ENCODE peak calls at places on chromosomes 6 and 20, in six cellular contexts. N, G, I, V, A and O are unnamed samples. For H3K9me2, the result is how much of the 10 kb centered on the place peaks cover.

GRCh38 chr20:13770141-13770540 is 14.6 kb downstream of the ESF1 start:
- DNase-seq in V (no peak), I (no peak), N (no peak), G (no peak), A (no peak), O (no peak)

GRCh38 chr6:37600287-37600916 is 97.3 kb downstream of the MDGA1 start:
- DNase-seq in A (no peak), N (no peak), G (no peak), V (peak), I (no peak), O (no peak)

GRCh38 chr6:111834356-111834755 is 38.9 kb downstream of the FYN start:
- DNase-seq in I (no peak), N (no peak), G (no peak), V (no peak), A (no peak), O (no peak)

GRCh38 chr20:1415667-1416468 is 23.0 kb upstream of the FKBP1A start:
- DNase-seq in I (peak), A (peak), N (peak), V (no peak), G (no peak), O (no peak)

GRCh38 chr20:58981564-58982364 is 708 bp downstream of the NELFCD start:
- DNase-seq in I (peak), N (no peak), G (peak), V (peak), A (no peak), O (peak)

GRCh38 chr6:166112580-166112979 is 55.1 kb downstream of the TBXT start:
- DNase-seq in V (no peak), G (no peak), I (peak), N (no peak), A (peak), O (no peak)

GRCh38 chr20:10521068-10521834 is 86.1 kb downstream of the SLX4IP start:
- DNase-seq in A (no peak), V (no peak), N (no peak), I (peak), G (no peak), O (no peak)

GRCh38 chr6:106334646-106335448 is 9.3 kb upstream of the ATG5 start:
- DNase-seq in V (peak), G (peak), N (peak), A (peak), I (peak), O (peak)

GRCh38 chr20:10731190-10731955 is 57.6 kb upstream of the JAG1 start:
- DNase-seq in I (no peak), G (no peak), A (no peak), V (no peak), N (no peak), O (no peak)

GRCh38 chr20:15847415-15847814 is 725.8 kb downstream of the KIF16B start:
- DNase-seq in N (no peak), V (no peak), I (no peak), G (no peak), A (no peak), O (no peak)

GRCh38 chr6:43608310-43608763 is 20.7 kb downstream of the GTPBP2 start:
- DNase-seq in A (peak), V (peak), G (peak), N (peak), I (peak), O (peak)

GRCh38 chr6:163729127-163729872 is 314.8 kb downstream of the QKI start:
- DNase-seq in I (no peak), N (no peak), G (no peak), V (peak), A (no peak), O (no peak)

GRCh38 chr6:137878810-137879285 is 11.8 kb downstream of the TNFAIP3 start:
- DNase-seq in I (no peak), V (peak), N (no peak), A (no peak), G (no peak), O (no peak)

GRCh38 chr20:51424270-51425041 is 118.1 kb downstream of the NFATC2 start:
- DNase-seq in G (no peak), V (no peak), I (no peak), N (no peak), A (no peak), O (no peak)

GRCh38 chr6:30814137-30815084 is 69.9 kb upstream of the DDR1 start:
- DNase-seq in G (no peak), A (peak), I (peak), V (no peak), N (peak), O (no peak)

GRCh38 chr6:107179004-107179403 is 63.7 kb upstream of the BEND3 start:
- DNase-seq in V (peak), I (no peak), G (peak), N (peak), A (no peak), O (no peak)

GRCh38 chr20:43040427-43040826 is 149.3 kb downstream of the PTPRT start:
- DNase-seq in N (no peak), V (peak), A (no peak), I (peak), G (peak), O (peak)
- H3K9me2 ChIP-seq in N (under half), V (under half), A (under half), I (under half), G (under half), O (under half)

GRCh38 chr6:157239671-157240058 is 83.7 kb downstream of the TMEM242 start:
- DNase-seq in I (no peak), G (no peak), V (no peak), N (no peak), A (no peak), O (no peak)
- H3K9me2 ChIP-seq in I (under half), G (under half), V (under half), N (under half), A (under half), O (under half)

DNA sequence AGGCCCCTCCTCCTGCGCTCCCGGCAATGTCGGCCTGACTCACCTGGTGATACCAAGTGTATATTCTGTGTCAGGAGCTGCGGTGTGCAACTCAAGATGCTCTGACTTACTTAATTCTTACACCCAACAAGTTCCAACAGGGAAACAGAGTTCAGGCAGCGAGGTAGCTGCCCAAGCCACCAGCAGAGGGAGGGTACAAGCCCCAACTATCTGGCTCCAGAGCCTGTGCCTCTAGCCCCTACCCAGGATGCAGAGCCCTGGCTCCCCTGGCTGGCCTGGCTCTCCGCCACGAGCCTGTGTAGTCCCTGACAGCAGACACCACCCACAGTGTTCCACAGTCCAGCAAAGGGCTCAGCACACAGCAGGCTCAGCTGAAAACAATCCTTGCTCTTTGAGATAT is 34.9 kb downstream of the C20orf203 start:
- DNase-seq in N (no peak), G (no peak), A (no peak), I (no peak), V (peak), O (no peak)
- H3K9me2 ChIP-seq in N (under half), G (under half), A (under half), I (under half), V (under half), O (under half)

DNA sequence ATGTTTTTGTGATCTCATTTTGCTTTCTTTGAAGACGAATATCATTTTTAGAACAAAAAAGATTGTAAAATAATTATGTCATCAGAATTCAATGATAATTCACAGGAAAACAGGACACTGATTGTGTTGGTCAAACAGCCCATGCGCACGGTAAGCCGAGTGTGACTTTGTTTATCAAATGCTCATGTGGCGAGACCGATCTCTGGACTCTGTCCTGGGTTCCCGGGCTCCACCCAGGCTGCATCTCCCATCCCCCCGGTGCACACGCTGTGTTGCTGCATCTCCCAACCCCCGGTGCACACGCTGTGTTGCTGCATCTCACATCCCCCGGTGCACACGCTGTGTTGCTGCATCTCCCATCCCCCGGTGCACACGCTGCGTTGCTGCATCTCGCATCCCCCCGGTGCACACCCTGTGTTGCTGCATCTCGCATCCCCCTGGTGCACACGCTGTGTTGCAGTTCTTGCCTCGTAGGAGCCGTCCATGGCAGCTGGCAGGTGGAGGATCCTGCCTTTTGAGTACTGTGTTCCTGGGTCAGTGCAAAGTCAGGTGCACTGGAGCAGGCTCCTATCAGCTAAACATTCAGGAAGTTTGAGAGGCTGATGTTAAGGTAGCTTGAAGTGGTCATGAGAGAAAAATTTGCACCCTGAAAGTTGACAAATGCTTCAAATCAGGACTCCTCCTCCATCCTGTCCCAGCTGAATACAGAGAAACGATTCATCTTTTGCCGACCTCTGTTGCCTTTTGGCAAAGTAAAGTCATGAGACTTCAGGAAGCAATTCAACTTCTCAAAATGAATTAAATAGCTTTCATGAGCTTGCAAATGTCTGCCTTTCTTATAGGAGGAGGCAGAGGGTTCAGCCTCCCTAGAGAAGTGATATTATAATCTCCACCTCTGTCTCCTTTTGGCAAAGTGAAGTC is 77.1 kb upstream of the FRMD1 start:
- DNase-seq in I (no peak), G (no peak), N (no peak), A (no peak), V (no peak), O (no peak)
- H3K9me2 ChIP-seq in I (under half), G (under half), N (under half), A (under half), V (under half), O (under half)

DNA sequence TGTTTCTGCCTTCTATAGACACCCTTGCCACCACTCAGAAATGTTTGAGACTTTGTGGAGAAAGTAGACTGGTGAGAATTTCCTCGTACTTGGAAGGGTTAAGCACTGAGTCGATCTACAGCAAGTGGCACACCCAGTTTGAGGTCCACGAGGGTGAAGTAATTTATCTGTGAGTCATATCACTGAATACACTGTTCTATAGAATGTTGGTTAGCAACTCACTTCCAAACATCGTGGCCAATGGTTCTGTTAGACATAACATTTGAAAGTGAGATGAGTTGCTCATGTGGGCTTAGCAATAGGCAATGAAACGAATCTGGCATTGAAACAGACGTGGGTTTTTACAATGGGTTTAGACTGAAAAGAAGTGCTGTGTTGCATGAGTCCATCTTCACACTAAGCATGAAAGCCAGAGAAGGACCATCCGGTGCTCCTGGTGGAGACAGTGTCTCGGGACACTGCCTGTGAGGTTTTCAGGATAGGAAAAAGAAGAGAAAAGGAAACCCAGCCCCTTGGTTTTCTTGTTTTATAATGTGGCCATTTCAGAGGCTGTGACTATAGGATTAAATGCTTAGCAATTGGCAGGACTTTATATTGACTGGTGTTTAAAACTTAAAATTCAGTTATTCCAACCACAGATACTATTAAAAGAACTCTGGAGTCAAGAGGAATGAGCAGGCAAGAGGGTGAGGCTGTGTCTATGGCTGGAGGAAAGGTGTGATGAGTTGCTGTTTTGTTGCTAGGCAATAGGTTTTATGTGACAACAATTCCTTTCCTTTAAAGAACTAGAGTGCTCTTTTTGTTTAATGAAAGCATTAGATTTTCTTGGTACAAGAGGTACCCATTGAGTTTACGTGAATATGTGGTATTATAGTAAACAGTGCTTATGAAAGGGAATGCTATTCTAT is 31.0 kb upstream of the EZR start:
- DNase-seq in V (peak), N (peak), G (no peak), I (peak), A (peak), O (no peak)
- H3K9me2 ChIP-seq in V (under half), N (under half), G (under half), I (under half), A (under half), O (under half)

GRCh38 chr20:46875059-46875458 is 19.6 kb upstream of the EYA2 start:
- DNase-seq in V (peak), I (no peak), G (no peak), A (no peak), N (no peak), O (no peak)
- H3K9me2 ChIP-seq in V (under half), I (under half), G (under half), A (under half), N (under half), O (under half)